ENCODE peak calls at places on chromosomes 2 and 18, in seven cellular contexts. B is ovary, A is AG04450, O is left ventricle myocardium inferior, X is suprapubic skin, K is breast epithelium, C is heart left ventricle. I is an unnamed sample.

GRCh38 chr2:121362776-121363175 is 77.8 kb upstream of the TFCP2L1 start:
- DNase-seq in K (no peak), O (no peak), A (no peak), B (no peak), C (no peak), X (no peak), I (no peak)

GRCh38 chr2:212173331-212173730 is 365.3 kb downstream of the ERBB4 start:
- DNase-seq in O (no peak), X (no peak), B (no peak), K (no peak), C (no peak), A (no peak), I (no peak)

GRCh38 chr2:122652670-122653069 is 897.2 kb downstream of the TSN start:
- DNase-seq in X (no peak), B (no peak), K (no peak), C (no peak), O (no peak), A (no peak), I (no peak)

GRCh38 chr2:62998949-62999348 is 51.7 kb upstream of the OTX1 start:
- DNase-seq in B (no peak), K (no peak), O (no peak), X (no peak), C (no peak), A (no peak), I (no peak)

GRCh38 chr18:48829443-48830149 is 121.2 kb downstream of the SMAD7 start:
- DNase-seq in O (no peak), C (peak; percentile 56), K (peak; percentile 31), X (no peak), B (no peak), A (no peak), I (no peak)

GRCh38 chr2:85721641-85722040 is 27.5 kb downstream of the GNLY start:
- DNase-seq in B (no peak), K (no peak), O (no peak), C (no peak), A (no peak), X (peak; percentile 46), I (no peak)

GRCh38 chr18:49472459-49472858 is 12.0 kb upstream of the DYM start:
- DNase-seq in B (no peak), K (no peak), O (no peak), X (no peak), C (no peak), A (no peak), I (no peak)

GRCh38 chr2:8535821-8536685 is 145.8 kb upstream of the ID2 start:
- DNase-seq in C (no peak), B (no peak), K (no peak), A (no peak), O (no peak), X (peak; percentile 57), I (no peak)

GRCh38 chr2:227509824-227510619 is 38.1 kb downstream of the AGFG1 start:
- DNase-seq in X (no peak), B (no peak), C (no peak), A (no peak), K (no peak), O (no peak), I (peak; percentile 11)

GRCh38 chr18:9743200-9744016 is 35.3 kb downstream of the RAB31 start:
- DNase-seq in A (peak; percentile 74), X (peak; percentile 58), K (no peak), C (no peak), O (no peak), B (no peak), I (peak; percentile 49)

GRCh38 chr2:54560146-54560881 is 104.2 kb downstream of the SPTBN1 start:
- DNase-seq in X (peak; percentile 81), C (peak; percentile 66), K (no peak), B (no peak), A (no peak), O (no peak), I (no peak)

GRCh38 chr18:26190506-26190905 is 35.7 kb upstream of the TAF4B start:
- DNase-seq in B (no peak), X (no peak), C (no peak), K (no peak), O (no peak), A (no peak), I (no peak)

GRCh38 chr2:28583899-28584553 is 88.2 kb downstream of the PLB1 start:
- DNase-seq in C (no peak), A (peak; percentile 75), K (no peak), X (peak; percentile 84), O (peak; percentile 82), B (no peak), I (peak; percentile 78)

GRCh38 chr2:143629344-143629743 is 500.1 kb downstream of the ARHGAP15 start:
- DNase-seq in X (no peak), K (no peak), A (no peak), B (no peak), C (no peak), O (no peak), I (peak; percentile 17)

GRCh38 chr18:55334875-55335274 is 253.1 kb downstream of the TCF4 start:
- DNase-seq in O (peak; percentile 37), B (no peak), A (no peak), C (peak; percentile 25), K (no peak), X (no peak), I (no peak)

GRCh38 chr2:48213646-48214045 is 307.3 kb upstream of the FBXO11 start:
- DNase-seq in C (no peak), K (no peak), A (no peak), O (no peak), B (no peak), X (no peak), I (no peak)

GRCh38 chr2:68889500-68889899 is 18.3 kb upstream of the BMP10 start:
- DNase-seq in O (no peak), B (no peak), C (no peak), K (no peak), X (no peak), A (no peak), I (peak; percentile 100)

GRCh38 chr2:159094173-159094737 is 125.8 kb downstream of the TANC1 start:
- DNase-seq in B (peak; percentile 74), A (no peak), X (peak; percentile 71), K (peak; percentile 73), O (peak; percentile 54), C (peak; percentile 71), I (no peak)

GRCh38 chr2:19731515-19731914 is 170.3 kb downstream of the TTC32 start:
- DNase-seq in A (no peak), O (no peak), X (no peak), K (no peak), B (no peak), C (no peak), I (no peak)

GRCh38 chr2:233114421-233114861 is 54.3 kb downstream of the INPP5D start:
- DNase-seq in C (no peak), X (peak; percentile 22), K (no peak), O (no peak), B (no peak), A (no peak), I (no peak)

GRCh38 chr2:219464286-219465032 is 29.8 kb downstream of the SPEG start:
- DNase-seq in C (no peak), O (no peak), K (no peak), B (no peak), A (no peak), X (no peak), I (no peak)

GRCh38 chr18:77906103-77906502 is 656.5 kb downstream of the GALR1 start:
- DNase-seq in K (no peak), B (no peak), A (no peak), O (no peak), X (no peak), C (no peak), I (no peak)
- H3K27ac ChIP-seq in K (no peak overlapping the region), B (no peak overlapping the region), A (no peak overlapping the region), O (no peak overlapping the region), X (no peak overlapping the region), C (no peak overlapping the region), I (no peak overlapping the region)

GRCh38 chr2:204341887-204342276 is 203.4 kb upstream of the PARD3B start:
- DNase-seq in A (no peak), B (no peak), K (no peak), O (no peak), X (no peak), C (no peak), I (no peak)

GRCh38 chr2:204337638-204338037 is 207.6 kb upstream of the PARD3B start:
- DNase-seq in O (no peak), K (no peak), X (no peak), C (no peak), B (no peak), A (no peak), I (no peak)

GRCh38 chr2:204339212-204339715 is 206.0 kb upstream of the PARD3B start:
- DNase-seq in K (no peak), C (no peak), A (no peak), O (no peak), B (no peak), X (no peak), I (no peak)

GRCh38 chr2:204343685-204344084 is 201.6 kb upstream of the PARD3B start:
- DNase-seq in A (no peak), O (no peak), X (no peak), K (no peak), C (no peak), B (no peak), I (no peak)

DNA sequence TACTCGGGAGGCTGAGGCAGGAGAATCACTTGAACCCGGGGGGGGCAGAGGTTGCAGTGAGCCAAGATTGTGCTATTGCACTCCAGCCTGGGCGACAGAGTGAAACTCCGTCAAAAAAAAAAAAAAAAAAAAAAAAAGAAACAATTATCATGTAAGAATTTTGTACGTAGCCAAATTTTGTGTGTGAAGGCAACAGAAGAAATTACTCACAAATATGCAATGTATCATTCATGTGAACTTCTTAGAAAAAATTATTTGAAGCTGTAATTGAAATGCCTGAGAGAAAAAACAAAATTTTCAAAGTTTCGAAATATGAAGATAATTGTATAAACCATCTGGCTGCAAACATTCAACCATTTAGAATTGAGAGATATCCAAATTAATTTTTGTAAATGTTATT is 204.8 kb upstream of the PARD3B start:
- DNase-seq in K (no peak), O (no peak), C (no peak), X (no peak), B (no peak), A (no peak), I (no peak)
- H3K27ac ChIP-seq in K (no peak overlapping the region), O (no peak overlapping the region), C (no peak overlapping the region), X (no peak overlapping the region), B (no peak overlapping the region), A (no peak overlapping the region), I (no peak overlapping the region)

DNA sequence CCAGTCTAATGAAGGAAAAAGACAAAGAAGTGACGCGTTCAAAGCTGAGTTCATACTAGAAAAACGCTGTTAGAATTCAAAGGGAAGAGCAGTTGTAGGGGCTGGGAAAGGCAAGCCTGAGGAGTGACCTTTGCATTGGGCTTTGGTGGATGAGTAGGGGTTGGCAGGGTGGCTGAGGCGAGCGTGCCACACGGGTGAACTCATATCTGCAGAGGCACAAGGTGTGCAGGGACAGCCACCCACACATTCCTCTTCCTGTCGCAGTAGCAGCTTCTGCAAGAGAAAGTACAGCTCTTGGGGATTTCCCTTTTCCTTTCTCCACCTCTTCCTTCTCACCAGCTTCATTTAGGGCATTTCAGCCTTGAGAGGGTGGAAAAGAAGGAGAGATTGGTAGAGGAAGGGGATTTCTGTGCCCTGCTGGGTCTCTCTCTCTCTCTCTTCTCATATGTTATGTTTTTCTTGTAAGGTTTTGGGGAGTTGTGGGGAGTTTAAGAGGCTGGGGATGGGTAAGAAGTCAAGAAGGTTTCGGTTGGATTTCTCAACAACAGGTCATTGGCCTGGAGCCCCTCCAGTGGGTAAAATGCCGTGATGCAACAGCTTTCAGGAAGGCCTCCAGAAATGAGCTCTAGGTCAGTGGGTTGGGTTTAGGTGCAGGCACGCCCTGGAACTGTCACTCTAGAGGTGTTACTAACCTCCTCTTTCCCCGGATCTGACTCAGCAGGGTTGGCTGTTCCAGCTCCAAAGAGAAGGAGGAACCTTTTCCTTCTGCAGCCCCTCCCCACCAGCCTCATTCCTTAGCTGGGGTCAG is 40.1 kb downstream of the ODC1 start:
- DNase-seq in A (no peak), O (no peak), K (peak; percentile 68), X (peak; percentile 86), B (no peak), C (no peak), I (no peak)
- H3K27ac ChIP-seq in A (peak overlapping the region; percentile 21), O (peak overlapping the region; percentile 91), K (peak overlapping the region; percentile 88), X (peak overlapping the region; percentile 62), B (no peak overlapping the region), C (peak overlapping the region; percentile 85), I (no peak overlapping the region)

GRCh38 chr18:62524443-62525200 is 1.8 kb downstream of the ZCCHC2 start:
- DNase-seq in K (peak; percentile 66), A (no peak), O (peak; percentile 65), C (peak; percentile 85), X (peak; percentile 76), B (peak; percentile 53), I (peak; percentile 22)
- H3K27ac ChIP-seq in K (peak overlapping the region; percentile 99), A (no peak overlapping the region), O (peak overlapping the region; percentile 99), C (peak overlapping the region; percentile 100), X (peak overlapping the region; percentile 98), B (peak overlapping the region; percentile 99), I (no peak overlapping the region)